ENCODE peak calls at places on chromosomes 7 and 10, in ten cellular contexts. One of them, this sample, is unnamed.
A peak's percentile ranks its signal among the peaks of the same experiment; 100 is the strongest.

GRCh38 chr7:93799750-93800357 is 90.7 kb downstream of the TFPI2 start:
- DNase-seq in G401: no peak
- DNase-seq in HFFc6: no peak
- DNase-seq in A549: peak; percentile 22
- DNase-seq in NB4: peak; percentile 27
- DNase-seq in sigmoid colon: no peak
- DNase-seq in stimulated activated CD4-positive, alpha-beta T cell treated with anti-CD3 and anti-CD28 coated beads, Interleukin-2, amount 100 ng/mL, for 24 hours: no peak
- DNase-seq in gastrocnemius medialis: no peak
- DNase-seq in C1 segment of cervical spinal cord: no peak
- DNase-seq in neural crest cell: no peak
- DNase-seq in this sample: no peak

GRCh38 chr7:55977831-55978230 is 13.4 kb downstream of the NIPSNAP2 start:
- DNase-seq in HFFc6: peak; percentile 85
- DNase-seq in G401: peak; percentile 55
- DNase-seq in stimulated activated CD4-positive, alpha-beta T cell treated with anti-CD3 and anti-CD28 coated beads, Interleukin-2, amount 100 ng/mL, for 24 hours: no peak
- DNase-seq in gastrocnemius medialis: no peak
- DNase-seq in sigmoid colon: no peak
- DNase-seq in NB4: no peak
- DNase-seq in neural crest cell: no peak
- DNase-seq in C1 segment of cervical spinal cord: no peak
- DNase-seq in A549: no peak
- DNase-seq in this sample: no peak

GRCh38 chr7:51102828-51103227 is 213.8 kb downstream of the COBL start:
- DNase-seq in G401: no peak
- DNase-seq in stimulated activated CD4-positive, alpha-beta T cell treated with anti-CD3 and anti-CD28 coated beads, Interleukin-2, amount 100 ng/mL, for 24 hours: no peak
- DNase-seq in gastrocnemius medialis: no peak
- DNase-seq in A549: no peak
- DNase-seq in HFFc6: peak; percentile 0
- DNase-seq in NB4: no peak
- DNase-seq in neural crest cell: no peak
- DNase-seq in C1 segment of cervical spinal cord: no peak
- DNase-seq in sigmoid colon: no peak
- DNase-seq in this sample: no peak

GRCh38 chr7:18123508-18124239 is 96.0 kb upstream of the PRPS1L1 start:
- DNase-seq in A549: no peak
- DNase-seq in neural crest cell: no peak
- DNase-seq in C1 segment of cervical spinal cord: no peak
- DNase-seq in stimulated activated CD4-positive, alpha-beta T cell treated with anti-CD3 and anti-CD28 coated beads, Interleukin-2, amount 100 ng/mL, for 24 hours: no peak
- DNase-seq in HFFc6: no peak
- DNase-seq in gastrocnemius medialis: no peak
- DNase-seq in NB4: no peak
- DNase-seq in G401: no peak
- DNase-seq in sigmoid colon: no peak
- DNase-seq in this sample: no peak

GRCh38 chr10:124077216-124077615 is 16.2 kb downstream of the CHST15 start:
- DNase-seq in A549: no peak
- DNase-seq in C1 segment of cervical spinal cord: no peak
- DNase-seq in HFFc6: no peak
- DNase-seq in neural crest cell: no peak
- DNase-seq in stimulated activated CD4-positive, alpha-beta T cell treated with anti-CD3 and anti-CD28 coated beads, Interleukin-2, amount 100 ng/mL, for 24 hours: no peak
- DNase-seq in NB4: no peak
- DNase-seq in G401: no peak
- DNase-seq in sigmoid colon: no peak
- DNase-seq in gastrocnemius medialis: no peak
- DNase-seq in this sample: no peak

GRCh38 chr10:104045151-104046089 is 40.3 kb downstream of the COL17A1 start:
- DNase-seq in stimulated activated CD4-positive, alpha-beta T cell treated with anti-CD3 and anti-CD28 coated beads, Interleukin-2, amount 100 ng/mL, for 24 hours: no peak
- DNase-seq in G401: peak; percentile 43
- DNase-seq in sigmoid colon: no peak
- DNase-seq in HFFc6: peak; percentile 75
- DNase-seq in C1 segment of cervical spinal cord: peak; percentile 63
- DNase-seq in gastrocnemius medialis: no peak
- DNase-seq in neural crest cell: no peak
- DNase-seq in NB4: peak; percentile 37
- DNase-seq in A549: peak; percentile 86
- DNase-seq in this sample: no peak

GRCh38 chr10:75733135-75733890 is 301.9 kb downstream of the LRMDA start:
- DNase-seq in A549: no peak
- DNase-seq in neural crest cell: no peak
- DNase-seq in NB4: peak; percentile 56
- DNase-seq in stimulated activated CD4-positive, alpha-beta T cell treated with anti-CD3 and anti-CD28 coated beads, Interleukin-2, amount 100 ng/mL, for 24 hours: no peak
- DNase-seq in G401: no peak
- DNase-seq in C1 segment of cervical spinal cord: no peak
- DNase-seq in gastrocnemius medialis: no peak
- DNase-seq in HFFc6: no peak
- DNase-seq in sigmoid colon: no peak
- DNase-seq in this sample: no peak

GRCh38 chr10:130401860-130402765 is 265.9 kb downstream of the GLRX3 start:
- DNase-seq in gastrocnemius medialis: no peak
- DNase-seq in C1 segment of cervical spinal cord: no peak
- DNase-seq in NB4: no peak
- DNase-seq in A549: no peak
- DNase-seq in sigmoid colon: no peak
- DNase-seq in neural crest cell: no peak
- DNase-seq in HFFc6: no peak
- DNase-seq in stimulated activated CD4-positive, alpha-beta T cell treated with anti-CD3 and anti-CD28 coated beads, Interleukin-2, amount 100 ng/mL, for 24 hours: no peak
- DNase-seq in G401: no peak
- DNase-seq in this sample: peak; percentile 65

GRCh38 chr10:36675458-36675880 is 449.9 kb upstream of the ANKRD30A start:
- DNase-seq in A549: no peak
- DNase-seq in stimulated activated CD4-positive, alpha-beta T cell treated with anti-CD3 and anti-CD28 coated beads, Interleukin-2, amount 100 ng/mL, for 24 hours: no peak
- DNase-seq in HFFc6: no peak
- DNase-seq in neural crest cell: no peak
- DNase-seq in gastrocnemius medialis: no peak
- DNase-seq in NB4: no peak
- DNase-seq in G401: no peak
- DNase-seq in sigmoid colon: no peak
- DNase-seq in C1 segment of cervical spinal cord: no peak
- DNase-seq in this sample: no peak